ENCODE peak calls at places on chromosome 13, in four cellular contexts. V is small intestine, G is heart left ventricle, N is esophagus squamous epithelium. D is an unnamed sample.
A peak's percentile ranks its signal among the peaks of the same experiment; 100 is the strongest.

GRCh38 chr13:44140146-44140545 is 233.5 kb upstream of the SERP2 start:
- DNase-seq in V (peak; percentile 66), G (no peak), N (no peak), D (no peak)

GRCh38 chr13:50080158-50080855 is 65.1 kb downstream of the KCNRG start:
- DNase-seq in V (peak; percentile 35), G (no peak), N (no peak), D (peak; percentile 23)

GRCh38 chr13:45184693-45185092 is 16.2 kb downstream of the KCTD4 start:
- DNase-seq in V (no peak), G (no peak), N (no peak), D (no peak)

GRCh38 chr13:44050450-44051063 is 170.9 kb downstream of the LACC1 start:
- DNase-seq in V (peak; percentile 62), G (no peak), N (no peak), D (no peak)

GRCh38 chr13:114111577-114111976 is 20.8 kb downstream of the RASA3 start:
- DNase-seq in V (no peak), G (no peak), N (no peak), D (no peak)

GRCh38 chr13:104253063-104253680 is 1187.0 kb upstream of the SLC10A2 start:
- DNase-seq in V (no peak), G (no peak), N (no peak), D (no peak)

GRCh38 chr13:44601596-44601995 is 25.5 kb upstream of the TSC22D1 start:
- DNase-seq in V (peak; percentile 19), G (no peak), N (no peak), D (no peak)

GRCh38 chr13:40502236-40502635 is 164.2 kb downstream of the FOXO1 start:
- DNase-seq in V (no peak), G (no peak), N (no peak), D (no peak)

GRCh38 chr13:102399791-102400618 is 1.8 kb downstream of the FGF14 start:
- DNase-seq in V (no peak), G (peak; percentile 61), N (no peak), D (no peak)

GRCh38 chr13:44651209-44651608 is 75.1 kb upstream of the TSC22D1 start:
- DNase-seq in V (no peak), G (no peak), N (no peak), D (no peak)

GRCh38 chr13:114130708-114131580 is 1.5 kb downstream of the RASA3 start:
- DNase-seq in V (no peak), G (no peak), N (no peak), D (peak; percentile 61)

GRCh38 chr13:108859202-108860012 is 230.0 kb downstream of the MYO16 start:
- DNase-seq in V (no peak), G (no peak), N (no peak), D (no peak)

GRCh38 chr13:24284876-24285275 is 24.5 kb upstream of the C1QTNF9 start:
- DNase-seq in V (no peak), G (no peak), N (no peak), D (no peak)

GRCh38 chr13:19268331-19268730 is 86.7 kb upstream of the TUBA3C start:
- DNase-seq in V (no peak), G (no peak), N (no peak), D (no peak)

GRCh38 chr13:110904748-110905147 is 10.1 kb downstream of the ANKRD10 start:
- DNase-seq in V (no peak), G (no peak), N (no peak), D (no peak)

GRCh38 chr13:27789495-27790303 is 2.6 kb upstream of the GSX1 start:
- DNase-seq in V (no peak), G (no peak), N (no peak), D (peak; percentile 2)
- H3K27me3 ChIP-seq in V (peaks cover 50% of the 10 kb centered on the region), G (peaks cover 76% of the 10 kb centered on the region), N (peaks cover 50% of the 10 kb centered on the region), D (peaks cover 73% of the 10 kb centered on the region)

GRCh38 chr13:39493966-39494365 is 109.0 kb downstream of the LHFPL6 start:
- DNase-seq in V (no peak), G (no peak), N (no peak), D (no peak)
- H3K27ac ChIP-seq in V (no peak overlapping the region), G (no peak overlapping the region), N (no peak overlapping the region), D (no peak overlapping the region)

GRCh38 chr13:99307648-99308339 is 595 bp upstream of the GPR183 start:
- DNase-seq in V (no peak), G (no peak), N (no peak), D (no peak)
- H3K9me3 ChIP-seq in V (no peaks in the 10 kb centered on the region), G (no peaks in the 10 kb centered on the region), N (no peaks in the 10 kb centered on the region), D (no peaks in the 10 kb centered on the region)

GRCh38 chr13:27304099-27304498 is 33.5 kb downstream of the RASL11A start:
- DNase-seq in V (no peak), G (no peak), N (no peak), D (no peak)
- H3K27me3 ChIP-seq in V (no peaks in the 10 kb centered on the region), G (no peaks in the 10 kb centered on the region), N (no peaks in the 10 kb centered on the region), D (no peaks in the 10 kb centered on the region)

GRCh38 chr13:37914781-37915391 is 45.3 kb upstream of the TRPC4 start:
- DNase-seq in V (no peak), G (no peak), N (no peak), D (no peak)
- H3K27ac ChIP-seq in V (no peak overlapping the region), G (no peak overlapping the region), N (no peak overlapping the region), D (no peak overlapping the region)

GRCh38 chr13:31049833-31050232 is 111.9 kb downstream of the HSPH1 start:
- DNase-seq in V (no peak), G (no peak), N (no peak), D (no peak)
- H3K9me3 ChIP-seq in V (no peaks in the 10 kb centered on the region), G (no peaks in the 10 kb centered on the region), N (no peaks in the 10 kb centered on the region), D (no peaks in the 10 kb centered on the region)

DNA sequence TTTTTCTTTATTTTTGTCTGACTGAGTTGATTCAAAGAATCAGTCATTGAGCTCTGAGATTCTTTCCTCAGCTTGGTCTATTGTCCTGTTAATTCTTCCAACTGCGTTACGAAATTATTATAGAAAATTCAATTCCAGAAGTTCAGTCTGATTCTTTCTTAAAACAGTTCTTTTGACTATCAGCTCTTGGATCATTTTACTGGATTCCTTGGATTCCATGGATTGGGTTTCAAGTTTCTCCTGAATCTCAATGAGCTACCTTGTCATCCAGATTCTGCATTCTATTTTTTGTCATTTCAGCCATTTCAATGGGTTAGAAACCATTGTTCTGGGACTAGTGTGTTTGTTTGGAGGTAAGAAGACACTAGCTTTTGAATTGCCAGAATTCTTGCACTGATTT is 169.3 kb downstream of the PCDH20 start:
- DNase-seq in V (no peak), G (no peak), N (no peak), D (no peak)
- H3K27me3 ChIP-seq in V (no peaks in the 10 kb centered on the region), G (no peaks in the 10 kb centered on the region), N (no peaks in the 10 kb centered on the region), D (no peaks in the 10 kb centered on the region)

DNA sequence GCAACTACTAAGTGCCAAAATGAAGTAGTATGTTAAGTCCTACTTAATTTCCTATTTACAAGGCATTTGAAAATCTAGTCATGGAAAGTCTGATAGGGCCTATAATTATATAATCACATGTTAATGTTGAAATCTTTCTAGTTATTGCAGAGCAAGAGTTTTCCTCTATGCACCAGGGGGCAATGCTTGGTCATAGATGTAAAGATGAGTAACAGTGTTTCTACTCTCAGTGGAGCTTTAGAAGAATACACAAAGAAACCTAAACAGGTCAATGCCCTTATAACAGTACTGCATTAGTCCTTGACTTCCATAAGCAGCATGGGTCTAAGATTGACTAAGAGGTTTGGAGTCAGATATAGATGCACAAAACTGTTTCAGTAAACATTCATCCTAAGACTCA is 218.7 kb downstream of the KCTD12 start:
- DNase-seq in V (peak; percentile 4), G (no peak), N (no peak), D (no peak)
- H3K27ac ChIP-seq in V (no peak overlapping the region), G (no peak overlapping the region), N (no peak overlapping the region), D (no peak overlapping the region)